ENCODE peak calls at places on chromosome 1, in four cellular contexts. N, V, Q and B are unnamed samples.

GRCh38 chr1:67688526-67689219 is 3.7 kb downstream of the GADD45A start:
- DNase-seq in N (no peak), Q (no peak), V (no peak), B (no peak)

GRCh38 chr1:216184281-216184680 is 239.0 kb downstream of the USH2A start:
- DNase-seq in N (no peak), Q (no peak), V (no peak), B (no peak)

GRCh38 chr1:239778221-239778813 is 313.4 kb upstream of the FMN2 start:
- DNase-seq in Q (no peak), N (no peak), V (no peak), B (no peak)

GRCh38 chr1:41465741-41466140 is 18.7 kb downstream of the EDN2 start:
- DNase-seq in V (no peak), Q (no peak), N (no peak), B (no peak)

GRCh38 chr1:32361308-32361673 is 994 bp downstream of the FAM229A start:
- DNase-seq in Q (no peak), V (no peak), N (no peak), B (no peak)

GRCh38 chr1:239868117-239868516 is 223.6 kb upstream of the FMN2 start:
- DNase-seq in N (no peak), Q (no peak), V (no peak), B (no peak)

GRCh38 chr1:207302618-207303408 is 18.7 kb upstream of the CD55 start:
- DNase-seq in Q (no peak), N (no peak), V (no peak), B (no peak)

GRCh38 chr1:30368841-30369240 is 354.5 kb downstream of the MATN1 start:
- DNase-seq in Q (no peak), N (no peak), V (no peak), B (no peak)

GRCh38 chr1:183567584-183567983 is 22.7 kb downstream of the NCF2 start:
- DNase-seq in N (no peak), Q (peak), V (no peak), B (peak)

GRCh38 chr1:24443241-24443656 is 27.6 kb downstream of the NIPAL3 start:
- DNase-seq in V (no peak), Q (no peak), N (no peak), B (no peak)

GRCh38 chr1:215497516-215497915 is 69.6 kb upstream of the KCTD3 start:
- DNase-seq in V (no peak), Q (no peak), N (no peak), B (no peak)

GRCh38 chr1:108125312-108126138 is 74.6 kb downstream of the SLC25A24 start:
- DNase-seq in N (peak), Q (peak), V (peak), B (peak)

GRCh38 chr1:211548321-211549091 is 30.5 kb downstream of the SLC30A1 start:
- DNase-seq in Q (no peak), N (no peak), V (no peak), B (no peak)

GRCh38 chr1:63878914-63879313 is 105.1 kb downstream of the ROR1 start:
- DNase-seq in N (no peak), Q (no peak), V (no peak), B (no peak)

GRCh38 chr1:41485605-41486004 is 1.1 kb upstream of the EDN2 start:
- DNase-seq in V (no peak), N (no peak), Q (no peak), B (no peak)

GRCh38 chr1:231694465-231695077 is 68.0 kb downstream of the DISC1 start:
- DNase-seq in V (no peak), N (no peak), Q (no peak), B (no peak)

GRCh38 chr1:77275194-77275593 is 6.6 kb upstream of the AK5 start:
- DNase-seq in Q (no peak), N (no peak), V (no peak), B (no peak)

GRCh38 chr1:118325545-118326225 is 140.7 kb upstream of the SPAG17 start:
- DNase-seq in V (no peak), Q (no peak), N (no peak), B (no peak)

GRCh38 chr1:20178634-20179368 is 7.1 kb upstream of the UBXN10 start:
- DNase-seq in Q (no peak), N (no peak), V (no peak), B (no peak)

GRCh38 chr1:205662135-205662725 is 18.1 kb downstream of the SLC45A3 start:
- DNase-seq in N (no peak), Q (no peak), V (no peak), B (no peak)

GRCh38 chr1:68328485-68328884 is 96.2 kb upstream of the WLS start:
- DNase-seq in V (no peak), N (no peak), Q (no peak), B (no peak)

GRCh38 chr1:67590329-67590728 is 94.7 kb upstream of the GADD45A start:
- DNase-seq in N (no peak), V (no peak), Q (peak), B (no peak)

GRCh38 chr1:32993215-32993566 is 28.6 kb upstream of the RNF19B start:
- DNase-seq in Q (no peak), V (no peak), N (no peak), B (peak)

GRCh38 chr1:117565745-117566455 is 39.9 kb upstream of the TENT5C start:
- DNase-seq in V (no peak), Q (no peak), N (no peak), B (no peak)

GRCh38 chr1:11519629-11520031 is 40.7 kb downstream of the DISP3 start:
- DNase-seq in Q (no peak), V (no peak), N (no peak), B (no peak)

GRCh38 chr1:174942547-174943255 is 57.0 kb upstream of the CACYBP start:
- DNase-seq in N (no peak), V (no peak), Q (no peak), B (no peak)

GRCh38 chr1:75502776-75503175 is 108.1 kb downstream of the SLC44A5 start:
- DNase-seq in Q (no peak), V (no peak), N (no peak), B (no peak)

DNA sequence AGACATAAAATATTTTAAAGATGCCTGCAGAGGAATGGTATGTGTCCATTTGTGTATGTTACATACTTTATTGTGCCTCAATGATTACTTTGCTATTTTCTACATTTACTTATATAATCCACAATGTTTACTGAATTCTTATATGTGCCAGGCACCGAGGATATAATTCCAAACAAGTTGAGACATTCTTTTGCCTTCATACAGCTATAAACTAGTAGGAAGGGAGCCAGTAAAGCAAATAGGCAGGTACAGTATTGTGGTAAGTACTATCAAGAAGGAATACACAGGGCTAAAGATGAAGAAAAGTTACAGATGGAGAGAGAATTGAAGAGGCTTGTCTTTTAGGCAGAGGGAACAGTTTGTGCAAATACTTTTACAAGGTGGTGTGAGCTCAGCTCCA is 131.6 kb downstream of the DISP1 start:
- DNase-seq in V (no peak), N (no peak), Q (no peak), B (no peak)
- H3K27ac ChIP-seq in V (no peak), N (no peak), Q (no peak), B (no peak)

GRCh38 chr1:156060937-156061636 is at the start of gene RAB25:
- DNase-seq in Q (no peak), V (no peak), N (no peak), B (no peak)
- H3K27ac ChIP-seq in Q (no peak), V (no peak), N (no peak), B (peak)

GRCh38 chr1:234957330-234958065 is 171.1 kb downstream of the TOMM20 start:
- DNase-seq in Q (no peak), N (no peak), V (no peak), B (no peak)

GRCh38 chr1:234958702-234959649 is 169.7 kb downstream of the TOMM20 start:
- DNase-seq in V (no peak), N (no peak), Q (no peak), B (no peak)

GRCh38 chr1:234955107-234955731 is 173.4 kb downstream of the TOMM20 start:
- DNase-seq in N (no peak), V (no peak), Q (peak), B (peak)

GRCh38 chr1:234958066-234958701 is 170.5 kb downstream of the TOMM20 start:
- DNase-seq in N (no peak), Q (no peak), V (no peak), B (no peak)

DNA sequence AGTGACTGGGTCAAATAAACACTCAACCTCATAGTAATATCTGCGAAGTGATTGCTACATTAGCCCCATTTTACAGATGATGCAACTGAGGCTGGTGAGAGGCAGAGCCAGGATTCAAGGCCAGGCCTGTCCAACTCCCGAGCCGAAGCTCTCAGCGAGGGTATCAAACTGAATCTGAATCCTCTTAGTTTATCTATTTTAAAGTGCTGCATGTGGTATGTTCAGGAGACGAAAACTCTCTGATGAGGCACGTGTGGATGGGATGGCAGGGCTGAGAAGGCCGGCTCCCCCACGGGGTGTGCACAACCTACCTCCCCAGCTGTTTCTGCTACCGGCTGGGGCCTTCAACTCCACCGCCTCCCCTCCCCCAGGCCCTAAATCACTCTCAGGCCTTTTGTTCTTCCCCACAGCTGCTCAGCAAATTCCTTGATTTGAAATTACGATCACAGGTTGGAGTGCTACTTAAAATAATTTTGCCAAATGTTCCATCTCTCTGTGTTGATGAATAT is 171.8 kb downstream of the TOMM20 start:
- DNase-seq in Q (no peak), N (no peak), V (no peak), B (no peak)
- H3K27ac ChIP-seq in Q (peak), N (no peak), V (no peak), B (no peak)

DNA sequence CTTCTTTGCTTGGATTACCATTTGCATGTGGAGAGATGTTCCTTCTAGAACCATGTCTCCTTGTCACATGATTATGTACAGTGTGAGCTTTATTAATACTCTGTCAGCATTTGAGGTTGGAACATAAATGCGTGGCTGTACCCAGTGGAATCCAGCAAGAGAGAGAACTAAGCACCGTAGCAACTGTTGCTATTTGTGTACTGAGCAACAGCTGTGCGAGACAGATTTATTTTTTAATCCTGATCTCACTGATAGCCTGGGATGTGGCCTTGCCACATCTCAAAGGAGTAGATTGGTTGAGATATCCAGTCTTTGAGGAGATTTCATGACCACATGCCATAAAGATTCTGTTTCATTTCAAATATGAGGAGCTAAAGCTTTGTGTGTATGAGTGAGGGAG is 43.4 kb downstream of the KIF1B start:
- DNase-seq in V (no peak), Q (peak), N (no peak), B (no peak)
- H3K27ac ChIP-seq in V (no peak), Q (peak), N (no peak), B (peak)

DNA sequence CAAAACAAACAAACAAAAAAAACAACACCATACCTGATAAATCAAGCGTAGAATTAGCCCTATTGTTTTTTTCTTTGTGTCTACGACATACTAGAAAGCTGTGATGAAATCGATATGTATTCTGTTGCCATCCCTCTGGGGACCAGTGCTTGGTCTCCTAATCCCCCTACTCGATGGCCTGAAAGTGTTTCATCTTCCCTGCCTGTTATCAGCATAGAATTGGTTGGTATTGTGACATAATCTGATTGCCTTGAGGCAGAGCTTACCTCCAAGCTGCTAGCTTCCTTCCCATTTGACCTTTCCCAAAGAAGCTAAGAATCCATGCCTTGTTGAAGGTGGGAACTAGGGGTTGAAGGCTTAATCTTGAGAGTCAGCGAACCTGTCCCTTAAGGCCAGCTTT is 40.7 kb upstream of the PIGV start:
- DNase-seq in Q (no peak), N (no peak), V (no peak), B (no peak)
- H3K27ac ChIP-seq in Q (no peak), N (no peak), V (no peak), B (peak)

DNA sequence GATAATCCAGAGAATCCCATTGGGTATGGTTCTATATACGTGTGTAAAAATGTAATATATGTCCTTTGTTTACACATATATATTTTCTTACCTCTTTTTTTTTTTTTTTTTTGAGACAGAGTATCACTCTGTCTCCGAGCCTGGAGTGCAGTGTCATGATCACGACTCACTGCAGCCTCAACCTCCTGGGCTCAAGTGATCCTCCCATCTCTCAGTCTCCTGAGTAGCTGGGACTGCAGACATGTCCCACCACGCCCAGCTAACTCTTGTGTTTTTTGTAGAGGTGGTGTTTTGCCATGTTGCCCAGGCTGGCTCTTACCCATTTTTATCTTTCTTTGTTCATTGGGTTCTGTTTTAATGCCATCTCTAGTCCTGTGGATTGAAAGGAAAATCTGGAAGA is 59.5 kb downstream of the ZBTB17 start:
- DNase-seq in N (no peak), Q (no peak), V (no peak), B (no peak)
- H3K27ac ChIP-seq in N (no peak), Q (peak), V (no peak), B (no peak)